ENCODE peak calls at places on chromosomes 16 and 17, in four cellular contexts. P, E, I and S are unnamed samples.
A peak's percentile ranks its signal among the peaks of the same experiment; 100 is the strongest.

GRCh38 chr16:11869657-11870228 is 18.4 kb upstream of the RSL1D1 start:
- DNase-seq in I (no peak), E (no peak), P (no peak), S (no peak)

GRCh38 chr16:12319464-12320030 is 343.0 kb downstream of the SNX29 start:
- DNase-seq in I (no peak), E (no peak), P (no peak), S (no peak)

GRCh38 chr17:80253631-80254395 is 6.8 kb upstream of the RNF213 start:
- DNase-seq in P (no peak), I (no peak), E (no peak), S (no peak)

GRCh38 chr17:7280519-7281073 is 922 bp upstream of the SLC2A4 start:
- DNase-seq in I (peak; percentile 40), P (peak; percentile 70), E (peak; percentile 85), S (peak; percentile 81)

GRCh38 chr17:74873874-74874614 is 1.2 kb upstream of the FDXR start:
- DNase-seq in E (no peak), P (no peak), I (no peak), S (no peak)

GRCh38 chr16:21159281-21159951 is 942 bp downstream of the LDAF1 start:
- DNase-seq in P (peak; percentile 29), E (peak; percentile 25), I (no peak), S (peak; percentile 29)

GRCh38 chr17:32876414-32877163 is at the start of gene MYO1D:
- DNase-seq in P (peak; percentile 72), E (peak; percentile 48), I (no peak), S (peak; percentile 34)

GRCh38 chr17:61407211-61407911 is 7.7 kb downstream of the TBX2 start:
- DNase-seq in I (no peak), P (no peak), E (peak; percentile 6), S (no peak)

GRCh38 chr16:1156111-1156982 is 3.4 kb downstream of the CACNA1H start:
- DNase-seq in I (no peak), P (no peak), E (no peak), S (no peak)

GRCh38 chr17:77374170-77374936 is 233.6 kb downstream of the SEC14L1 start:
- DNase-seq in P (peak; percentile 84), I (no peak), E (peak; percentile 86), S (peak; percentile 61)

GRCh38 chr16:88905563-88905962 is 39.1 kb upstream of the PABPN1L start:
- DNase-seq in P (peak; percentile 97), I (no peak), E (peak; percentile 92), S (peak; percentile 87)

GRCh38 chr17:78507526-78507925 is 69.7 kb downstream of the DNAH17 start:
- DNase-seq in E (no peak), P (no peak), I (no peak), S (no peak)

GRCh38 chr17:77503293-77503655 is 362.5 kb downstream of the SEC14L1 start:
- DNase-seq in P (no peak), E (no peak), I (no peak), S (no peak)

GRCh38 chr17:40480501-40481003 is 20.9 kb downstream of the TNS4 start:
- DNase-seq in P (no peak), I (peak; percentile 8), E (no peak), S (no peak)

GRCh38 chr16:88476203-88476602 is 23.1 kb downstream of the ZFPM1 start:
- DNase-seq in E (no peak), P (no peak), I (no peak), S (no peak)

GRCh38 chr17:53039981-53040380 is 782.7 kb upstream of the KIF2B start:
- DNase-seq in P (no peak), E (no peak), I (no peak), S (no peak)

GRCh38 chr17:63498621-63499195 is 21.8 kb downstream of the ACE start:
- DNase-seq in P (no peak), E (no peak), I (no peak), S (no peak)

GRCh38 chr17:19384723-19385391 is 2.1 kb downstream of the MFAP4 start:
- DNase-seq in P (peak; percentile 33), E (no peak), I (no peak), S (no peak)

GRCh38 chr16:5965321-5965720 is 867.7 kb upstream of the EEF2KMT start:
- DNase-seq in P (no peak), I (no peak), E (no peak), S (no peak)

GRCh38 chr16:17519041-17519440 is 48.3 kb upstream of the XYLT1 start:
- DNase-seq in I (no peak), P (no peak), E (no peak), S (no peak)

GRCh38 chr17:77491921-77492445 is 351.2 kb downstream of the SEC14L1 start:
- DNase-seq in I (no peak), P (no peak), E (peak; percentile 59), S (peak; percentile 64)

GRCh38 chr17:40645932-40646331 is 1.7 kb downstream of the SMARCE1 start:
- DNase-seq in E (no peak), P (no peak), I (no peak), S (no peak)

GRCh38 chr16:77227745-77228144 is 28.5 kb downstream of the SYCE1L start:
- DNase-seq in P (no peak), E (no peak), I (no peak), S (no peak)

GRCh38 chr17:72937687-72938086 is 154.8 kb downstream of the SLC39A11 start:
- DNase-seq in P (no peak), I (no peak), E (no peak), S (no peak)

GRCh38 chr16:85618509-85618908 is 5.4 kb downstream of the GSE1 start:
- DNase-seq in E (no peak), P (no peak), I (no peak), S (no peak)

GRCh38 chr16:14566599-14566998 is 63.5 kb downstream of the PARN start:
- DNase-seq in E (no peak), P (no peak), I (no peak), S (no peak)

GRCh38 chr17:79597040-79597439 is 13.8 kb downstream of the RBFOX3 start:
- DNase-seq in I (no peak), E (no peak), P (no peak), S (no peak)

GRCh38 chr17:48756816-48757215 is 28.3 kb upstream of the HOXB13 start:
- DNase-seq in P (no peak), E (no peak), I (no peak), S (no peak)

GRCh38 chr17:7889166-7889584 is 586 bp downstream of the CHD3 start:
- DNase-seq in P (no peak), E (no peak), I (no peak), S (no peak)

DNA sequence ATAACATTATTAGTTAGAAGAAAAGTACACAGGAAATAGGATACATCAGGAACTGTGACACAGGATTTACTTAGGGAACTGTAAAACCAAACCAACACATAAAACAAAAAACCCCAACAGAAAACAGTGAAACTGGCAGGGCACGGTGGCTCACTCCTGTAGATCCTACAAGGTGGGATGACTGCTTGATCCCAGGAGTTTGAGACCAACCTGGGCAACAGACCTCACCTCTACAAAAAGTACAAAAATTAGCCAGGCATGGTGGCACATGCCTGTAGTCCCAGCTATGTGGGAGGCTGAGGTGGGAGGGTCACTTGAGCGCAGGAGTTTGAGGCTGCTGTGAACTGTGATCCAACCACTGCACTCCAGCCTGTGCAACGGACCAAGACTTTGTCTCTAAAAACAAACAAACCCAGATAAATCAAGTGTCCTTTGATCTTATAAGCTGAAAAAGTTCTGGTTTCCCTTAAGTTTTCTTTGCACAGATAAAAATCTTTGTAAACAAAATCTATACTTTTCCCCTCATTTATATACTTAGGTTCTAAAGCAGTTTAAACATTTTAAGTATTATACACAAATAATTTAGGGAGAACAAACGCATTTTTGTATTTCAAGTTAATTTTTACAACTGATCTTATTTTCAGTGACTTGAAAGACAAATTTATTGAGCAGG is 111.5 kb upstream of the TOB1 start:
- DNase-seq in E (no peak), P (no peak), I (no peak), S (no peak)
- TF ChIP-seq POLR2AphosphoS5 in E (no peak), P (no peak), I (no peak), S (no peak)

DNA sequence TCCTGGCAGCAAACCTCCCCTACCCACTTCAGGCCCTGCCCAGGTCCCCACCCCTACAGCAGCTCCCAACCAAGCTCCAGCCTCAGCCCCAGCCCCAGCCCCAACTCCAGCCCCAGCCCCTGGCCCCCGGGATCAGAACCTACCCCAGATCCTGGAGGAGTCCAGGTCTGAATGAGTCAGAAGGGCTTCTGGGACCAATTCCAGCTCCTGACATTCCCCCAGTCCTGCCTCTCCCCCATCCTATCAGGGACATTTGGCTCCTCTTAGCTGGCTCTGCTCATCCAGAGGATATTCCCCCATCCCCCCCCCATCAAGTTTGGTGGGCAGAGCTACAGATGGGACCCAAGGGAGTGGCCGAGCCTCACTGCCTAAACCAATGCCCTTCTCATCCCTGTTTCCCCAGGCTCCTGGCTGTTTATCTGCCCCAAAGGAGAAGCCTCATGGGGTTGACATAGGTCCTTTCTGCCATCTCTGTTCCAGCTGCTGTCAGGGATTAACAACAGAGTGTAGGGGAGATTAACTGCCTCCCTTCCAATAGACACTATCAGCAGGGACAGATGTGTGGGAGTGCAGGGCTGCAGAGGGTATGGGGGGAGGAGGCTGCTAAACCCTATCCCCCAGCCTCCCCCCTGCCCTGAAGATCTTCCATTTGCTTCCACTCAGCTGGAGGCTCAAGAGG is 16.5 kb downstream of the CNTNAP1 start:
- DNase-seq in P (peak; percentile 98), I (no peak), E (peak; percentile 8), S (no peak)
- TF ChIP-seq TAF1 in P (peak; percentile 80), I (no peak), E (no peak), S (no peak)

DNA sequence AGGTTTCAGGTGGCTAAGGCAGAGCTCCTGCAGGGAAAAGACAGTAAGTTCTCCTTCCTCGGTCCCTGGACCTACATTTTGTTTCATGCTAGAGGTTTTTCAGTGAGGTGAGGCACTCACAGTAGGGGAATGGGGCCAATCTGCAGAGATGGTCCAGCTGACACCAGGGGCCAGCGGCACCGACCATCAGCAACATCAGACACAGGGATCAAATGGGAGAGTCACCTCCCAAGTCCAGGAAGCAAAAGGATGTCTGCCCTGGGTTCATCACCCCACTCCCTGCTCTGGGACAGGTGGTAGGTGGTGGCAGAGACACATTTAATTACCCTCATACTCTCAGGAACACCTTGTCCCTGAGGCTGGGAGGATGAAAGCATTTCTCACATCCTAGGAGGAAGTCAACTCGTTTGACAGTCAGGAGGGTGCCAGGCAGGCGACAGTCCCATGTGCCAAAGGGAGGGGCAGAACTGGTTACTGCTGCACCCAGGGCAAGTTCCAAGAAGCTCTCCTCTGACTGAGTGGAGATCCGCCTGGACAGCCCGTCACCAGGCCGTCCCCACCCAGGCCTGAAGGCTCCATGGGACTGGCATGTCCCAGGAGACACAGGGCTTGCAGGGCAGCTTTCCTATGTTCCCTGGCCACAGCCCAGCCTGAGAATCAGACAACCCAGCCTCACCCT is 19.2 kb downstream of the ATP6V0D1 start:
- DNase-seq in I (no peak), E (no peak), P (no peak), S (no peak)
- TF ChIP-seq POLR2A in I (no peak), E (no peak), P (no peak), S (no peak)

GRCh38 chr17:21284319-21285163 is at the start of gene MAP2K3:
- DNase-seq in E (peak; percentile 98), P (peak; percentile 95), I (peak; percentile 88), S (peak; percentile 99)
- TF ChIP-seq POLR2AphosphoS5 in E (no peak), P (no peak), I (peak; percentile 66), S (no peak)

GRCh38 chr16:58034128-58034685 is 8.7 kb downstream of the MMP15 start:
- DNase-seq in P (peak; percentile 42), I (no peak), E (no peak), S (no peak)

GRCh38 chr16:58034786-58035185 is 9.2 kb downstream of the MMP15 start:
- DNase-seq in I (no peak), P (peak; percentile 66), E (no peak), S (no peak)

GRCh38 chr16:58031016-58031800 is 5.7 kb downstream of the MMP15 start:
- DNase-seq in I (no peak), E (no peak), P (no peak), S (no peak)

GRCh38 chr16:58030136-58030840 is 4.7 kb downstream of the MMP15 start:
- DNase-seq in P (no peak), I (no peak), E (no peak), S (no peak)

GRCh38 chr16:58032710-58033293 is 7.2 kb downstream of the MMP15 start:
- DNase-seq in E (no peak), I (no peak), P (peak; percentile 78), S (no peak)
- TF ChIP-seq TAF1 in E (no peak), I (no peak), P (no peak), S (no peak)